ENCODE peak calls at places on chromosome 7, in seven cellular contexts. B is sigmoid colon, O is cardiac fibroblast, Y is astrocyte, Z is brain microvascular endothelial cell, L is upper lobe of left lung, W is dorsolateral prefrontal cortex. T is an unnamed sample.

GRCh38 chr7:115662120-115662519 is 368.4 kb downstream of the TFEC start:
- DNase-seq in B (no peak), O (no peak), Y (peak; percentile 12), Z (peak; percentile 9), L (no peak), W (no peak), T (no peak)

GRCh38 chr7:78125884-78126283 is 327.3 kb downstream of the PHTF2 start:
- DNase-seq in B (no peak), O (no peak), Y (peak; percentile 49), Z (no peak), L (no peak), W (no peak), T (no peak)

GRCh38 chr7:75650671-75651070 is 88.1 kb downstream of the HIP1 start:
- DNase-seq in B (no peak), O (peak; percentile 33), Y (no peak), Z (no peak), L (peak; percentile 70), W (no peak), T (no peak)

GRCh38 chr7:156662269-156662668 is 21.7 kb downstream of the RNF32 start:
- DNase-seq in B (no peak), O (no peak), Y (no peak), Z (no peak), L (no peak), W (no peak), T (no peak)

GRCh38 chr7:50332241-50333176 is 28.0 kb downstream of the IKZF1 start:
- DNase-seq in B (no peak), O (no peak), Y (no peak), Z (no peak), L (no peak), W (no peak), T (no peak)

GRCh38 chr7:41628926-41629325 is 74.0 kb downstream of the INHBA start:
- DNase-seq in B (no peak), O (no peak), Y (peak; percentile 53), Z (no peak), L (no peak), W (no peak), T (no peak)

GRCh38 chr7:25951414-25952276 is 200.4 kb upstream of the NFE2L3 start:
- DNase-seq in B (peak; percentile 66), O (peak; percentile 7), Y (no peak), Z (no peak), L (no peak), W (no peak), T (no peak)

GRCh38 chr7:136869006-136869961 is 832 bp downstream of the CHRM2 start:
- DNase-seq in B (peak; percentile 78), O (no peak), Y (peak; percentile 3), Z (no peak), L (no peak), W (peak; percentile 32), T (peak; percentile 9)

GRCh38 chr7:40220421-40220911 is 85.7 kb downstream of the SUGCT start:
- DNase-seq in B (no peak), O (peak; percentile 47), Y (peak; percentile 62), Z (no peak), L (no peak), W (no peak), T (no peak)

GRCh38 chr7:127822822-127823508 is 171.0 kb downstream of the SND1 start:
- DNase-seq in B (no peak), O (no peak), Y (no peak), Z (no peak), L (peak; percentile 31), W (no peak), T (no peak)

DNA sequence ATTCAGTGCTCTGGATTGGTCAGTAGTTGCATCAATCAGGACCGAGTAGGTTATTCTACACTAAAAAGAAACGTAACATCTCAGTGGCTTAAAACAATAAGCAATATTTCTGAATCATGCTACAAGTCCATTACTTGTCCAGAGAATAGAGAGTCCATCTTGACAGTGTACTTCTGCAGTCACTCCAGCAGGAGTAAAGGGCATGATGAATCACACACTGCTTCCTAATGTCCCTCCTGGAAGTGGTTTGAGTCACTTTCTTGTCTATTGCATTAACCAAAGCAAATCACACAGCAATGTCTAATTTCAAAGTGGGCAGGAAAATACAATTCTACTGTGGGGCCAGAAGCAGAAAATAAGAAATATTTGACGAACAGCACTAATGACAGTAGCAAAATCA is 124.8 kb downstream of the TSPAN12 start:
- DNase-seq in B (no peak), O (peak; percentile 37), Y (peak; percentile 81), Z (peak; percentile 84), L (no peak), W (no peak), T (no peak)
- TF ChIP-seq CTCF in B (no peak), O (peak; percentile 34), Y (peak; percentile 32), Z (peak; percentile 51), L (no peak), W (no peak), T (no peak)

GRCh38 chr7:158321936-158322615 is 265.5 kb downstream of the PTPRN2 start:
- DNase-seq in B (no peak), O (no peak), Y (no peak), Z (no peak), L (no peak), W (no peak), T (no peak)
- TF ChIP-seq CTCF in B (no peak), O (no peak), Y (no peak), Z (no peak), L (no peak), W (no peak), T (no peak)

DNA sequence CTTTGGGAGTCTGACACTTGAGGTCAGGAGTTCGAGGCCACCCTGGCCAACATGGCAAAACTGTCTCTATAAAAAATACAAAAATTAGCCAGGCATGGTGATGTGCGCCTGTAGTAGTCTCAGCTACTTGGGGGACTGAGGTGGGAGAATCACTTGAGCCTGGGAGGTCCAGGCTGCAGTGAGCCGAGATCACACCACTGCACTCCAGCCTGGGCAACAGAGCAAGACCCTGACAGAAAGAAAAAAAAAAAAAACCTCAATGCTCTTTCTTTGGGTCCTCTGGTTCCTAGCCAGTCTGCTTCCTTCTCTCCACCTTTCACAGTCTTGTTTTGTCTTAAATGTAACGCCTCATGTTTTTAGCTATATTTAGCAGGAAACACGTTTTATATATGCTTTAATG is 9.4 kb downstream of the OGDH start:
- DNase-seq in B (no peak), O (no peak), Y (no peak), Z (no peak), L (no peak), W (no peak), T (no peak)
- TF ChIP-seq CTCF in B (no peak), O (no peak), Y (no peak), Z (no peak), L (no peak), W (no peak), T (no peak)

GRCh38 chr7:31122649-31123058 is 70.5 kb downstream of the ADCYAP1R1 start:
- DNase-seq in B (peak; percentile 86), O (peak; percentile 95), Y (peak; percentile 69), Z (peak; percentile 79), L (peak; percentile 55), W (peak; percentile 76), T (peak; percentile 61)
- TF ChIP-seq CTCF in B (peak; percentile 73), O (peak; percentile 79), Y (peak; percentile 85), Z (peak; percentile 91), L (peak; percentile 79), W (peak; percentile 82), T (peak; percentile 89)

DNA sequence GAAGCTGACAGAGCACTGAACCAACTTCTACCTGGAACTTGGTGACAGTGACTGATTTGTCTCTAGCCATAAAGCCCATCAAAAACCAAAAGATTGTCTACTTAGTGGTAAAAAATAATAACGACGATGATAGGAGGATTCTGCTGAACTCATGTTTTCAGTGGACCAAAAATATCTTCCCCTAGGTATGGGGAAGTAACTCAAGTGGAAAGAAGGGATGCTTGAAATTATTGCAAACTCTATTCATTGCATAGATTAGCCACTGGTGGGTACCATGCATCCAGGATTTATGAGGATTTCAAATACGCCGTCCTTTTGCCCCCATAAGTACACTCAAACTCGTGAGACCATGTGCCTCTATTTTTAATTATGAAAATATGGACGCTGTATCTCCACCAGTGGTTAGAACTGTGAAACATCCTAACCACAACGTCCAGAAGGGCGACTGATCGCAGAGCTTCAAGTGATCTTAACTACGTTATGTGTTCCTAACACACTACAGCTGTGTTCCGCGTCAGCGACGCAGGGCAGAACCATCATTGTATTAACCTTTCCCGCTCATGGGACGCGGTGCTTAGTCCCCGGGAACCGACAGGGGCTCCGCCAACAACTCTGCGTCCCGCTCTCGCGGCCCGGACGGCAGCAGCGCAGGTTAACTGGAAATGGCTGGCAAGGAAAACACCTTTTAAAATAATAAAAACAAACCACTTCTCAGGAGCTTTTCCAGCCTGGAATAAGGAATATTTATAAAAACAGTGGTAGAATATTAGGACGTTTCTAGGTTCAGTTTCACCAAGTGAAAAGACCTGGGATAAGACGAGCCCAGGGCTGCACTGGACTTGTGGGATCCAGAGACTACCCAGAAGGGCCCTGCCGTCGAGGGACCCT is 776 bp downstream of the PEX1 start:
- DNase-seq in B (no peak), O (peak; percentile 48), Y (peak; percentile 36), Z (peak; percentile 48), L (peak; percentile 51), W (peak; percentile 42), T (peak; percentile 40)
- TF ChIP-seq CTCF in B (no peak), O (peak; percentile 47), Y (no peak), Z (peak; percentile 46), L (no peak), W (no peak), T (peak; percentile 49)

DNA sequence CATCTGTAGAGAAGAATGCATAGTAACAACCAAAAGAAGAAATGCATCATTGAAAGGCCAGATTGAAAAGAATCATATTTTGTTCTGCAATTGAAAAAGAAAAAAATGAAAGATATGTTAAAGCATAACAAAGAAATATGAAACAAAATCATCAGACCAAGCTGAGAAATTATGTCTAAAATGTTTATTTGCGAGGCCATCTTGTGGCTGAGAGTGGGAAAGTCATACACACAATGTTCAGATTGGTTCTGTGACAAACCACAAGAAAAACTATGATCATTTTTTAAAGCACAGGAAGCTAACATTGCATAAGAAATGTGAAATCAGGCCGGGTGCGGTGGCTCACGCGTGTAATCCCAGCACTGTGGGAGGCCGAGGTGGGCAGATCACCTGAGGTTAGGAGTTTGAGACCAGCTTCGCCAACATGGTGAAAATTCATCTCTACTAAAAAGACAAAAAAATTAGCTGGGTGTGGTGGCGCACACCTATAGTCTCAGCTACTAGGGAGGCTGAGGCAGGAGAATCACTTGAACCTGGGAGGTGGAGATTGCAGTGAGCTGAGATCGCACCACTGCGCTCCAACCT is 36.6 kb downstream of the ABCB5 start:
- DNase-seq in B (no peak), O (peak; percentile 37), Y (peak; percentile 25), Z (peak; percentile 20), L (no peak), W (no peak), T (no peak)
- TF ChIP-seq CTCF in B (no peak), O (peak; percentile 42), Y (peak; percentile 55), Z (peak; percentile 59), L (no peak), W (peak; percentile 29), T (peak; percentile 72)

GRCh38 chr7:155371884-155372781 is 74.5 kb downstream of the INSIG1 start:
- DNase-seq in B (no peak), O (no peak), Y (no peak), Z (no peak), L (no peak), W (no peak), T (no peak)
- TF ChIP-seq CTCF in B (no peak), O (no peak), Y (no peak), Z (no peak), L (no peak), W (no peak), T (no peak)